ENCODE peak calls at places on chromosomes 7 and 10, in five cellular contexts. Q is colonic mucosa, D is neural progenitor cell, C is K562, O is MM.1S. Y is an unnamed sample.

GRCh38 chr7:121000091-121000983 is 11.8 kb downstream of the CPED1 start:
- DNase-seq in Q (no peak), D (no peak), C (peak; percentile 78), O (peak; percentile 39), Y (no peak)

GRCh38 chr7:108181073-108181985 is 51.2 kb upstream of the LAMB4 start:
- DNase-seq in Q (no peak), D (peak; percentile 51), C (peak; percentile 75), O (peak; percentile 58), Y (peak; percentile 71)

GRCh38 chr7:134313543-134313942 is 3.2 kb downstream of the SLC35B4 start:
- DNase-seq in Q (peak; percentile 31), D (no peak), C (no peak), O (no peak), Y (no peak)

GRCh38 chr7:128919881-128920789 is 9.6 kb upstream of the KCP start:
- DNase-seq in Q (no peak), D (peak; percentile 65), C (peak; percentile 36), O (no peak), Y (peak; percentile 75)

GRCh38 chr10:109956454-109957091 is 33.3 kb upstream of the XPNPEP1 start:
- DNase-seq in Q (no peak), D (peak; percentile 55), C (peak; percentile 67), O (peak; percentile 35), Y (peak; percentile 79)

GRCh38 chr10:132142396-132143161 is 44.2 kb upstream of the DPYSL4 start:
- DNase-seq in Q (no peak), D (peak; percentile 71), C (peak; percentile 31), O (no peak), Y (peak; percentile 89)

GRCh38 chr7:135925205-135925604 is 52.0 kb downstream of the MTPN start:
- DNase-seq in Q (no peak), D (no peak), C (peak; percentile 76), O (no peak), Y (no peak)

GRCh38 chr10:110919349-110919931 is at the start of gene SHOC2:
- DNase-seq in Q (peak; percentile 99), D (peak; percentile 100), C (peak; percentile 98), O (peak; percentile 70), Y (peak; percentile 99)

GRCh38 chr10:23886355-23886754 is 322.6 kb upstream of the KIAA1217 start:
- DNase-seq in Q (no peak), D (peak; percentile 50), C (no peak), O (no peak), Y (peak; percentile 67)

GRCh38 chr10:95478935-95479334 is 82.2 kb downstream of the SORBS1 start:
- DNase-seq in Q (no peak), D (no peak), C (no peak), O (no peak), Y (no peak)

GRCh38 chr10:22823109-22823508 is 104.7 kb upstream of the ARMC3 start:
- DNase-seq in Q (no peak), D (no peak), C (no peak), O (no peak), Y (no peak)

GRCh38 chr7:151699147-151699546 is 177.8 kb downstream of the PRKAG2 start:
- DNase-seq in Q (no peak), D (no peak), C (peak; percentile 16), O (no peak), Y (no peak)

GRCh38 chr7:29957921-29958320 is 31.7 kb downstream of the SCRN1 start:
- DNase-seq in Q (no peak), D (no peak), C (no peak), O (no peak), Y (no peak)

GRCh38 chr10:61903184-61903990 is 1.9 kb downstream of the ARID5B start:
- DNase-seq in Q (peak; percentile 74), D (peak; percentile 71), C (peak; percentile 69), O (peak; percentile 82), Y (peak; percentile 76)

GRCh38 chr7:133688483-133689239 is 435.8 kb downstream of the EXOC4 start:
- DNase-seq in Q (no peak), D (no peak), C (no peak), O (no peak), Y (no peak)

GRCh38 chr7:159112136-159113011 is 32.3 kb downstream of the VIPR2 start:
- DNase-seq in Q (no peak), D (no peak), C (peak; percentile 31), O (no peak), Y (peak; percentile 57)

GRCh38 chr10:96468845-96469244 is 44.9 kb downstream of the TLL2 start:
- DNase-seq in Q (no peak), D (no peak), C (no peak), O (no peak), Y (peak; percentile 29)

GRCh38 chr7:88169717-88170320 is 50.0 kb downstream of the SRI start:
- DNase-seq in Q (no peak), D (peak; percentile 5), C (peak; percentile 28), O (peak; percentile 27), Y (no peak)

GRCh38 chr10:121468726-121469125 is 129.5 kb downstream of the FGFR2 start:
- DNase-seq in Q (no peak), D (no peak), C (no peak), O (no peak), Y (no peak)

GRCh38 chr7:98365863-98366561 is 34.9 kb downstream of the BAIAP2L1 start:
- DNase-seq in Q (peak; percentile 63), D (no peak), C (peak; percentile 39), O (no peak), Y (no peak)

GRCh38 chr7:43850348-43851116 is 18.8 kb downstream of the MRPS24 start:
- DNase-seq in Q (no peak), D (no peak), C (no peak), O (peak; percentile 87), Y (no peak)

GRCh38 chr10:71696635-71697326 is 22.8 kb downstream of the C10orf105 start:
- DNase-seq in Q (peak; percentile 80), D (peak; percentile 87), C (peak; percentile 86), O (peak; percentile 42), Y (peak; percentile 97)

GRCh38 chr7:149081914-149082313 is 8.6 kb downstream of the ZNF786 start:
- DNase-seq in Q (no peak), D (no peak), C (peak; percentile 50), O (no peak), Y (no peak)

GRCh38 chr10:110758898-110759297 is 112.8 kb upstream of the PDCD4 start:
- DNase-seq in Q (peak; percentile 30), D (peak; percentile 29), C (no peak), O (no peak), Y (no peak)

GRCh38 chr10:79386637-79387465 is 39.6 kb downstream of the PPIF start:
- DNase-seq in Q (peak; percentile 16), D (no peak), C (no peak), O (no peak), Y (peak; percentile 53)

GRCh38 chr7:101162551-101163280 is 2.7 kb downstream of the VGF start:
- DNase-seq in Q (peak; percentile 56), D (peak; percentile 84), C (peak; percentile 86), O (no peak), Y (peak; percentile 90)

GRCh38 chr7:46360811-46361210 is 439.7 kb upstream of the IGFBP3 start:
- DNase-seq in Q (no peak), D (no peak), C (no peak), O (no peak), Y (no peak)

GRCh38 chr10:75858357-75858756 is 426.9 kb downstream of the LRMDA start:
- DNase-seq in Q (no peak), D (no peak), C (no peak), O (no peak), Y (no peak)

GRCh38 chr7:87919875-87920274 is 14.2 kb upstream of the ADAM22 start:
- DNase-seq in Q (no peak), D (no peak), C (no peak), O (no peak), Y (no peak)

GRCh38 chr7:143216151-143216550 is 5.7 kb upstream of the TAS2R40 start:
- DNase-seq in Q (no peak), D (no peak), C (no peak), O (no peak), Y (no peak)

DNA sequence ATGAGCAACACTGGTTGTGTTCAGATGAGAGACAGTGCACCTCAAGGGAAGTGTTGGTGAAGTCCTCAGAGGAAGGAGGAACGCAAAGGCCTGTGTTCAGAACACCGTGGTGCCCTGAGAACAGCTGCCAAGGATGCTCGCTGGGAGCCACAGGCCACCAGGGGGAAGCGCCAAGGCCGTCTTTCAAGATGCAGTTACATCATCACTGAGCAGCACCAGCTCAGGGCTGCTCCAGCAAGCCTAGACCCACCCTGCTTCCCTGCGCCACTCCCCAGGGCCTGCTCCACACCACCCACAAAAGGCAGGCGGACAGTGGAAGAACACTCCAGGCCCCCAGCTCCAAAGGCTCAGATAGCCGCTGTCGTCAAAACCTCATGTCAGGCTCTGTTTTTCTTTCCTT is 378.8 kb downstream of the DPP6 start:
- DNase-seq in Q (no peak), D (peak; percentile 5), C (no peak), O (no peak), Y (peak; percentile 57)
- H3K27ac ChIP-seq in Q (no peak overlapping the region), D (no peak overlapping the region), C (no peak overlapping the region), O (no peak overlapping the region), Y (no peak overlapping the region)

DNA sequence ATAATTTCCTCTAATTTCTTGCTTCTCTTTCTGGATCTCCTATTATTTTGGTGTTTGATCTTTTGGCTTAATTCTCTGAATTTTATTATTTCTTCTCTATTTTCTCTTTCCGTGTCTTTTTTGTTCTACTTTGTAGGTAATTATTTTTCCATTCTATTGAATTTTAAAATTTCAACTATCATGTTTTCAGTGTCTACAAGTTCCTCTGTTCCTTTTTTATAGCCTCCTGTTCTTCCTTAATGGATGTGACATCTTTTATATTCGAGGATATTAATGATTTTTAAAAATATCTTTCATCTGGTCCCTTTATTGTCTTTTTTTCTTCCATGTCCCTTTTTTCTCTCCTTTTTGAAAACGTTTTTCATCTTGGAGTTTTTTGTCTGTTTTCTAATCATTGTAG is 11.1 kb downstream of the CDC123 start:
- DNase-seq in Q (no peak), D (no peak), C (no peak), O (no peak), Y (no peak)
- H3K9ac ChIP-seq in Q (no peak overlapping the region), D (no peak overlapping the region), C (no peak overlapping the region), O (no peak overlapping the region), Y (no peak overlapping the region)

GRCh38 chr7:50315193-50315592 is 10.7 kb downstream of the IKZF1 start:
- DNase-seq in Q (no peak), D (no peak), C (no peak), O (peak; percentile 20), Y (no peak)

GRCh38 chr7:50314778-50315177 is 10.3 kb downstream of the IKZF1 start:
- DNase-seq in Q (no peak), D (no peak), C (no peak), O (no peak), Y (peak; percentile 53)

GRCh38 chr7:50315739-50316671 is 11.5 kb downstream of the IKZF1 start:
- DNase-seq in Q (no peak), D (no peak), C (no peak), O (peak; percentile 46), Y (peak; percentile 53)

GRCh38 chr7:50317697-50318640 is 13.5 kb downstream of the IKZF1 start:
- DNase-seq in Q (no peak), D (no peak), C (no peak), O (no peak), Y (no peak)

DNA sequence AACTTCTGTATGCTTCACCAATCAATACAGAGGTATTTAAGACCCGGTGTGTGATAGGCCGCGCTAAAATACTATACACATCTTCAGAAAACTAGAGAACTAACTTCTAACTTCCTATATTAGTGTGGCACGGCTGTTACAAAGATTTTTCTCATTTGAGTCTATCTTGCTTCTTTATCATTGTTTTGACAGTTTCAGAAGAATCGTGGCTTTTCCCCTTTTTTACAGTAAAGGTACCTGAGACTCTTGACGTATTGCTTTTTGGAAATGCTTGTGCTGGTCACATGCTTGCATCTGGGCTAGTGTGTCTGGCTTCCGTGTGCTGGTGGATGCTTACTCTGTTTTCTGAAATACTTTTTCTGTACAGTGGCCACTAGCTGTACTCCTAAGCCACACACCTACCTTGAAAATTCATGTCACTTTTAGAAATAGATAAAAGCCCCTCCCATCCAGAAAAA is 12.7 kb downstream of the IKZF1 start:
- DNase-seq in Q (no peak), D (no peak), C (no peak), O (peak; percentile 81), Y (no peak)
- TF ChIP-seq CTCF in Q (no peak), D (no peak), C (no peak), O (peak; percentile 38), Y (no peak)

GRCh38 chr7:139651308-139651707 is 126.5 kb downstream of the HIPK2 start:
- DNase-seq in Q (no peak), D (no peak), C (no peak), O (no peak), Y (no peak)
- H3K27ac ChIP-seq in Q (no peak overlapping the region), D (no peak overlapping the region), C (no peak overlapping the region), O (no peak overlapping the region), Y (no peak overlapping the region)

Y was measured in endodermal cell.